ENCODE peak calls at places on chromosome 6, in four cellular contexts. U, W, V and S are unnamed samples.

GRCh38 chr6:141321486-141322347 is 811.0 kb upstream of the GJE1 start:
- DNase-seq in U (no peak), W (no peak), V (no peak), S (no peak)

GRCh38 chr6:124984668-124985338 is 22.6 kb downstream of the RNF217 start:
- DNase-seq in U (no peak), W (no peak), V (no peak), S (no peak)

GRCh38 chr6:157063176-157063934 is 260.0 kb downstream of the TMEM242 start:
- DNase-seq in U (no peak), W (no peak), V (no peak), S (no peak)

GRCh38 chr6:37321101-37321500 is 32.7 kb upstream of the RNF8 start:
- DNase-seq in U (no peak), W (no peak), V (no peak), S (no peak)

GRCh38 chr6:169918239-169918953 is 167.0 kb downstream of the ERMARD start:
- DNase-seq in U (no peak), W (no peak), V (no peak), S (no peak)

GRCh38 chr6:96286503-96286902 is 235.1 kb upstream of the UFL1 start:
- DNase-seq in U (no peak), W (no peak), V (no peak), S (no peak)

GRCh38 chr6:35634316-35634715 is 54.4 kb downstream of the FKBP5 start:
- DNase-seq in U (no peak), W (no peak), V (no peak), S (no peak)

GRCh38 chr6:30641048-30641447 is 5.9 kb upstream of the C6orf136 start:
- DNase-seq in U (no peak), W (no peak), V (no peak), S (no peak)

GRCh38 chr6:28258877-28259777 is at the start of gene NKAPL:
- DNase-seq in U (peak), W (peak), V (peak), S (no peak)

GRCh38 chr6:65259080-65259479 is 447.9 kb downstream of the EYS start:
- DNase-seq in U (no peak), W (no peak), V (no peak), S (no peak)

GRCh38 chr6:23454090-23454998 is 671.7 kb upstream of the NRSN1 start:
- DNase-seq in U (no peak), W (no peak), V (no peak), S (no peak)

GRCh38 chr6:132752255-132752654 is 5.4 kb downstream of the VNN2 start:
- DNase-seq in U (no peak), W (no peak), V (no peak), S (no peak)

GRCh38 chr6:124131259-124131658 is 327.6 kb downstream of the NKAIN2 start:
- DNase-seq in U (no peak), W (no peak), V (no peak), S (no peak)

GRCh38 chr6:123203928-123204327 is 207.9 kb downstream of the CLVS2 start:
- DNase-seq in U (no peak), W (no peak), V (no peak), S (no peak)

GRCh38 chr6:42088101-42088591 is 37.8 kb downstream of the TAF8 start:
- DNase-seq in U (no peak), W (no peak), V (no peak), S (no peak)

GRCh38 chr6:22145823-22146379 is 150.9 kb downstream of the PRL start:
- DNase-seq in U (no peak), W (no peak), V (no peak), S (no peak)

DNA sequence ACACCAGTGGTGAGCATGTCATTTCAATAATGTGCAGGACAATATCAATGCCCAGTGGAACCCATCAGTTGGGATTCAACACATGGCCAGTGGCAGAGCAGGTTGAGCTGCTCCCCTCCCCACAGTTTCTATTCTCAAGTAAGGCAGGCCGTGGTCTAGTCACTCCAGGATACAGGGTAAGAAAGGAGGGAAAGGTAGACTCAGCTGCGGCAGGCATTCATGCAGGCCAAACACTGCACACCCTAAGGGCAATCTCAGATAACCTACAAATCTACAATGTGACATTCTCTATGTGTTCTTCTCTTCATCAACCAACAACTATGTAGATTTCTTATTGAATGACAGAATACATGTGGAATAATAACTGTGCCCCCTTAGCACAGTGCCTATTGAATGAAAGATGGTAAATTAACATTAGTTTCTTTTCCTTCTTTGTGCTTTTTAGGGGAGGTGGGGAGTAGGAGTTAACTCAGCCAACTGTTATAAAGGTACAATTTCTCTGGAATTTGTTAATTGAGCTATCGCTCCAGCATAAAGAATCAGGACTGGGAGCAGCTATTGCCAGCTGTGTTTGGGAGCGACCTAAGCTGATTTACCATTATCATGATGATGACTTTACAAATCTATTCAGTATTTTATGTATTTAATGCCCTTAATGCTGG is 89.7 kb downstream of the FAM50B start:
- DNase-seq in U (no peak), W (no peak), V (no peak), S (no peak)
- TF ChIP-seq POLR2A in U (no peak), W (no peak), V (peak), S (no peak)

DNA sequence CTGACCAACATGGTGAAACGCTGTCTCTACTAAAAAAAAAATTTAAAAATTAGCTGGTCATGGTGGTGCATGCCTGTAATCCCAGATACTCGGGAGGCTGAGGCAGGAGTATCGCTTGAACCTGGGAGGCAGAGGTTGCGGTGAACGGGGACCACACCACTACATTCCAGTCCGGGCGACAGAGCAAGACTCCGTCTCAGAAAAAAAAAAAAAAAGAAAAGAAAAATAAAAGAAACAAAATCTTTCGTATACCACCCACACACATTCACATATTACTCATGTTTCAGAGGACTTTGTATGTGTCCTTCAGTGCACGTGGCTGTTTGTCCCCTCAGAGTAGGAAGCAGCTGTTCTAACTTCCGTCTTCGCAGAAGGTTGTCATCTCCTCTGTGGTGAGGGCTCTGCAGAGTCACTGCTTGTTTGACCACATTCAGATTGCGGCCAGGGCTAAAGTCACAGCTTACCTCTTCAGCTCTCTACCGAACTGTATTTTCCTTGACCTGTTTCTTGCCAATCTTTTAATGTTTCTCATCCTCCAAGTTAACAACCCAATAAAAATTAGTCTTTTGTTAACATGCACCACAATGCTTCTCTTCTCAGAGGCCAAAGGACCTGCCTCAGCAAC is 36.6 kb upstream of the HIVEP1 start:
- DNase-seq in U (no peak), W (peak), V (no peak), S (peak)
- TF ChIP-seq POLR2AphosphoS5 in U (no peak), W (no peak), V (no peak), S (no peak)

GRCh38 chr6:32252326-32253009 is 28.6 kb upstream of the NOTCH4 start:
- DNase-seq in U (no peak), W (no peak), V (no peak), S (no peak)

GRCh38 chr6:32254761-32255211 is 30.9 kb upstream of the NOTCH4 start:
- DNase-seq in U (no peak), W (no peak), V (peak), S (no peak)

DNA sequence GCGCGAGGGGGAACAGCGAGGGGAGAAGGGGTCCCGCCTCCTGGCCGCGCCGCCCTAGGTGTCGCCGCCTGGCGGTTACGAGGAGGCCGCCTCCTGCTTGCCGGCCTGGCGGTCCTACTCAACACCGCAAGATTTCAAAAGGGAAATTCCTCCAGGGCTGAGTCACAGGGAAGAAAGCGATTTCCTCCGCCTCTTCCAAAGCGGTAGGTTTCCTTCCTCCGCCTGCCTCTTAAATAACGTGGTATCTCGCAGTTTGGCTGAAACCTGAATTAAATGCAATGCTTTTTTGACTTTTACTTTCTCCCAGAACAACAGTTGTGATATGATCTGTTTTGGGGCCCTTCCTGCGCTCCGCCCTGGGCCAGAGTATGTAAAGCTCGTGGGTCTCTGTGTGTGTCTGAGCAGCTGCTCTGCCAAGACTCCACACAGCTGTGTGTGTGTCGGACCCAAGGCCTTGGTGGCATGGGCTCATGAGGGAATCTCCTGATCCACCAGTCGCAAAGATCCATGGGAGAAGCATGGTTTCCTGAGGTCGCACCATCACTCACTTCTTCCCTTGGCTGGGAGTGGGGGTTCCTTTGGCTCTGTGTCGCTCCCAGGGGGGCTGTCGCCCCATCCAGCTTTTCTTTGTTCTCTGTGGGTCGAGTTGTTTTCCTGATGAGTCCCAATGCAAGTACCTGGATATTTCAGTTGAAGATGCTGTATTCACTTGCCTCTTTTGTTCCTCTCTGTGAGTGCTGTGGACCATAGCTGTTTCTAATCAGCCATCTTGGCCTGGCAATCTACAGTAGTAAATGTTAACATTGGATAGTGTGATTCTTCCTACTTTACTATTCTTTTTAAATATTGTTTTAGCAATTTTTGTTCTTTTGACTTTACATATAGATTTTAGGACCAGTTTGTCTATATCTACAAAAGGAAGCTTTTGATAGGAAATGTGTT is 31.6 kb upstream of the NOTCH4 start:
- DNase-seq in U (peak), W (peak), V (peak), S (no peak)
- TF ChIP-seq POLR2A in U (no peak), W (no peak), V (peak), S (no peak)

DNA sequence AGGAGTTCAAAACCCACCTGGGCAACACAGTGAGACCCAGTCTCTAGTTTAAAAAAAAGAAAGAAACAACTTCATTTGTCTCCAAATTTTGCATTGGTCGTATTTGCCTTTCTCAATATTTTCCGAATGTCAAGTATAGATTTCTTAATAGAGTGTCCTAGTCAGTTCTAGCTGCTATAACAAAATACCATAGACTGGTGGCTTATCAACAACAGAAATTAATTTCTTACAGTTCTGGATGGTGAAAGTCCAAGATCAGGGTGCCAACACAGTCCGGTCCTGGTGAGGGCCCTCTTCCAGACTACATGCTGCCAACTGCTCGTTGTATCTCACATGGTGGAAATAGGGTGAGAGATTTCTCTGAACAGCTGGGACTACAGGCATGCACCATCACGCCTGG is 34.0 kb downstream of the NQO2 start:
- DNase-seq in U (no peak), W (no peak), V (no peak), S (no peak)
- TF ChIP-seq POLR2AphosphoS5 in U (no peak), W (no peak), V (no peak), S (no peak)

DNA sequence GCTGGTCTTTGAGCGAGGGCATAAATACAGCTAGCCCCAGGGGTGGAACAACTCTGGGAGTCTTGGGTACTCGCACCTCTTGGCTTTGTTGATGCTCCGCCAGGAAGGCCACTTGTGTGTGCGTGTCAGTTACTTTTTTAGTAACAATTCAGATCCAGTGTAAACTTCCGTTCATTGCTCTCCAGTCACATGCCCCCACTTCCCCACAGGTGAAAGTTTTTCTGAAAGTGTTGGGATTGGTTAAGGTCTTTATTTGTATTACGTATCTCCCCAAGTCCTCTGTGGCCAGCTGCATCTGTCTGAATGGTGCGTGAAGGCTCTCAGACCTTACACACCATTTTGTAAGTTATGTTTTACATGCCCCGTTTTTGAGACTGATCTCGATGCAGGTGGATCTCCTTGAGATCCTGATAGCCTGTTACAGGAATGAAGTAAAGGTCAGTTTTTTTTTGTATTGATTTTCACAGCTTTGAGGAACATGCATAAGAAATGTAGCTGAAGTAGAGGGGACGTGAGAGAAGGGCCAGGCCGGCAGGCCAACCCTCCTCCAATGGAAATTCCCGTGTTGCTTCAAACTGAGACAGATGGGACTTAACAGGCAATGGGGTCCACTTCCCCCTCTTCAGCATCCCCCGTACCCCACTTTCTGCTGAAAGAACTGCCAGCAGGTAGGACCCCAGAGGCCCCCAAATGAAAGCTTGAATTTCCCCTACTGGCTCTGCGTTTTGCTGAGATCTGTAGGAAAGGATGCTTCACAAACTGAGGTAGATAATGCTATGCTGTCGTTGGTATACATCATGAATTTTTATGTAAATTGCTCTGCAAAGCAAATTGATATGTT is 19.2 kb downstream of the IRF4 start:
- DNase-seq in U (no peak), W (no peak), V (no peak), S (no peak)
- TF ChIP-seq POLR2A in U (no peak), W (no peak), V (no peak), S (peak)

DNA sequence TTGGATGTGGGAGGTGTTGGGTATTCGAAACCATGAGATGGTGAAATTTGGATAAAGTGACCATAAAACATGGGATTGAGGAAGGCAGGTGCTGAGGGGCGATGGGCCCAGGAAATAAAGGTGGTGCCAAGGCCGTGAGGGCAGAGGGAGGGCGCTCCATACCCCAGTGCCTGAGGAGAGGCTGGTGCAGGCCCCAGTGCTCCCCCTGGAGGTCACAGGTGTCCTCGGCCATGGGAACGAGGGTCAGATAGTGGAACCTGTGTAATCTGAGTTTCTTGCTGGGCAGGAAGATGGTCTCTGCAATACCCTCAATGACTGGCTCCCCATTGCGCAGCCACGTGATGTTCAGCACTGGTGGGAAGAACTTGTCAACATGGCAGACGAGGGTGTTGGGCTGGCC is 16.2 kb downstream of the HLA-DPB1 start:
- DNase-seq in U (no peak), W (peak), V (peak), S (no peak)
- TF ChIP-seq POLR2AphosphoS5 in U (no peak), W (no peak), V (no peak), S (peak)

DNA sequence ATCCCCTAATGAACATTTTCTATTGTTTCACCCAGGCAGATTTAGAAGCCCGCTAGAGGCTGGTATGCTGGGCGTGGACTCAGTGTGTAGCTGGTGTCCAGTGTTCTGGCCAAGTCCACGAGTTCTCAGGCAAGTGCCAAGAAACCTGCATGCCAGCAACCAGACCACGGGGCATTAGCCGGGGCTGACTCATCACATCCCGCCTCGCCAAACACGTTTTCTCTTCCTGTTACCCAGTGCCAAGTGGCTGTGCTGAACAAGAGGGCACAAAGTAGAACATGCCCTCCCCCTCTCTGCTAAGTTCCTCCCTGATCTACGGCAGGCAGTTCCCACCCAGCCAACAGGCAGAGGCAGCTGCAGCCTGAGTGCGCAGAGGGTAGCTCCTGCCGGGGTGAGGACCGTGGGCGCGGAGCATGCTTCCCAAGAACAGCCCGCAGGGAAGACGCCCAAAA is 29.6 kb downstream of the RAMACL start:
- DNase-seq in U (peak), W (peak), V (no peak), S (no peak)
- TF ChIP-seq POLR2A in U (no peak), W (no peak), V (no peak), S (no peak)

GRCh38 chr6:31727034-31727716 is 1.9 kb downstream of the DDAH2 start:
- DNase-seq in U (no peak), W (no peak), V (no peak), S (peak)

GRCh38 chr6:31729979-31730630 is 1.0 kb upstream of the DDAH2 start:
- DNase-seq in U (peak), W (peak), V (peak), S (peak)

GRCh38 chr6:31728767-31729514 is at the start of gene DDAH2:
- DNase-seq in U (no peak), W (no peak), V (no peak), S (peak)

GRCh38 chr6:31729515-31729978 is 448 bp upstream of the DDAH2 start:
- DNase-seq in U (peak), W (peak), V (peak), S (peak)

GRCh38 chr6:31727717-31728671 is 1.1 kb downstream of the DDAH2 start:
- DNase-seq in U (no peak), W (no peak), V (no peak), S (no peak)
- TF ChIP-seq POLR2AphosphoS5 in U (no peak), W (no peak), V (no peak), S (no peak)

GRCh38 chr6:44075137-44076015 is 51.9 kb downstream of the MRPL14 start:
- DNase-seq in U (no peak), W (no peak), V (no peak), S (no peak)
- TF ChIP-seq POLR2A in U (no peak), W (no peak), V (no peak), S (no peak)

DNA sequence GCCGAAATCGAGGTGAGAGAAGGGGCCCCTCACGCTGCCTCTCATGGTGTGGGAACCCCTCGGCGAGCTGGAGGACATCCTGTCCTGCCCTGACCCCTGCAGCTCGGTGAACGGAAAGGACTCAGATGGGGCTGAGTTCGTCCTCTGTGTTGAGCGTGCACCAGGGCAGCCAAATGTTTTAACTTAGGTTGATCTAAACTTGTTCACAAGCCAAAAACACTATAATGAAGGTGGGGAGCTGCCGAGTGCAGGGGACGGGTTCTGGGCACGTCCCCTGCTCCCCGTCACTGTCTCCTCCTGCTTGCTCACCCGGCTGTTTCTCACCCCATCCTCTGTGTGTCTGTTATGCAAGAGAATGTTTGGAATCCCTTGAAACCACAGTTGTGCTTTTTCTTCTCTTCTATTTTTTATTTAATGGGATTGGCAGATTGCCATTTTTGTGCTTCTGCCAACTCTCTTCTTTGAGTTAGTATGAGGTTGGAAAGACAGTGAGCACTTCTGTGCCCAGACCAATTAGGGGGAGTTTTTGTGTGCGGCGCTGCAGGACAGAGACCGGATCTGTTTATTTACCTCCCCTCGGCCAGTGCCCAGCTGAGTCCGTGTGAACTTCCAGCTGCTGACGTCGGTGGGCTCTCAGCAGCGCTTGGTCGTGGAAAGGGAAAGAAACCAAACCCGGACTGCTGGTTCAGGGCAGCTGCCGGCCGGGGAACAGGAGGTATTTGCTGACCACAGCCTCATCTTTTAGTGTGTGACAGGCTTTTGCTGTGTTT is 158.1 kb downstream of the DTNBP1 start:
- DNase-seq in U (peak), W (peak), V (no peak), S (no peak)
- TF ChIP-seq POLR2AphosphoS5 in U (peak), W (no peak), V (no peak), S (no peak)